ENCODE peak calls at places on chromosomes 11 and 22, in six cellular contexts. C is mesenchymal stem cell, U is IMR-90, F is H9, Y is neuronal stem cell, S is trophoblast cell. D is an unnamed sample.

GRCh38 chr22:38296372-38296771 is 20.9 kb downstream of the CSNK1E start:
- DNase-seq in U (no peak), S (no peak), Y (no peak), F (no peak), C (no peak), D (no peak)

GRCh38 chr11:76135491-76135890 is 70.8 kb downstream of the WNT11 start:
- DNase-seq in C (no peak), S (no peak), F (no peak), Y (no peak), U (no peak), D (no peak)

GRCh38 chr11:79894111-79894510 is 453.3 kb upstream of the TENM4 start:
- DNase-seq in Y (no peak), S (no peak), F (no peak), U (no peak), C (no peak), D (no peak)

GRCh38 chr22:41908409-41909289 is 6.2 kb downstream of the SHISA8 start:
- DNase-seq in S (no peak), U (no peak), F (peak), Y (no peak), C (no peak), D (no peak)

GRCh38 chr22:36465232-36466021 is 16.0 kb downstream of the TXN2 start:
- DNase-seq in U (peak), Y (no peak), S (peak), F (no peak), C (peak), D (no peak)

GRCh38 chr11:78476066-78476465 is 58.4 kb upstream of the GAB2 start:
- DNase-seq in C (no peak), Y (no peak), S (no peak), U (no peak), F (no peak), D (no peak)

GRCh38 chr11:4092031-4092430 is 2.6 kb upstream of the RRM1 start:
- DNase-seq in C (no peak), S (no peak), F (no peak), Y (no peak), U (no peak), D (no peak)

GRCh38 chr22:24965822-24966626 is 13.5 kb downstream of the KIAA1671 start:
- DNase-seq in C (no peak), U (no peak), S (peak), F (no peak), Y (no peak), D (no peak)

GRCh38 chr11:84146826-84147225 is 860.7 kb upstream of the CCDC90B start:
- DNase-seq in S (no peak), C (no peak), F (no peak), U (no peak), Y (no peak), D (no peak)

GRCh38 chr11:64696045-64696444 is 27.0 kb downstream of the NRXN2 start:
- DNase-seq in Y (no peak), S (no peak), F (no peak), C (no peak), U (no peak), D (no peak)

GRCh38 chr22:46421272-46421671 is 85.8 kb downstream of the TRMU start:
- DNase-seq in Y (no peak), U (no peak), F (no peak), S (peak), C (no peak), D (no peak)

DNA sequence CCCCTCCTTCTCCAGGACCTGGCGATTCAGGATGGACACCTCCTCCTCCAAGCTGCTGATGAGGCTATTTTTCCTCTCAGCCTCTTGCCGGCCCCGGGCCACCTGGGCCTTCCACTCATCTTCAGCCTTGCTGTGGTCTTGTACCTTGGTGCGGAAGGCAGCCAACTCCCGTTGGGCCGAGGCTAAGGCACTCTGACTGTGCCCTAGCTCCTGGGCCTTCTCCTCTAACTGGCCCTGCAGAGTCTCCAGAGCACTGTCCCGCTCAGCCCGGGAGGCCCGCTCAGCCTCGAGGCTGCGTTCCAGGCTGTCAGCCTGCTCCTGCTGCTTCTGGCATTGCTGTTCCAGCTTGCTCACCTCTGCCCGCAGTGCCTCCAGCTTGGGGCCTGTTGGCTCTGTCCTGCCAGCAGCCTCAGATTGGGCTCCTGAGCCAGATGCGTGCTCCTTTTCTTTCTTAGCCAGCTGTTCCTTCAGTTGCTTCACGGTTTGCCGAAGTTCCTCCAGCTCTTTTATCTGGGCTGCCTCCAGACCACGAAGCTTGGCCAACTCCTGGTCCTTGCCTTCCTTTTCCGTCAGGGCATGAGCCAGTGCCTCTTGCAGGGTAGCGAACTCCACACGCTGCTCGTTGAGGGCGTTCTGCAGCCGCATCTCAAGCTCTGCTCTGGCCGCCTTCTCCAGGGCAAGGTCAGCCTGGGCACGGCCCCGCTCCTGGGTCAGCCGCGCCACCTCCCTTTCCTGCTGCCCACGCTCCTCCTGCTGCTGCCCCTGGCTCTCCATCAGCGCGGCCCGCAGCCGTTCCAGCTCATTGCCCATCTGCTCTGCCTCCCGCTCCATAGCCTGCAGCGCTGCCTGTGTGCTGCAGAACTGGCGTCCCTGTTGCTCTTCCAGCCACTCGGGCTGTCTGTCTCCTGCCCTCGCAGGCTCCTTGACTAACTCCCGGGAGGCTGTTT is 15.3 kb downstream of the IL18BP start:
- DNase-seq in C (no peak), U (no peak), S (peak), Y (no peak), F (no peak), D (no peak)
- H3K9ac ChIP-seq in C (peak), U (no peak), S (no peak), Y (no peak), F (no peak), D (no peak)

GRCh38 chr22:27504854-27505253 is 296.7 kb downstream of the MN1 start:
- DNase-seq in S (no peak), U (no peak), C (no peak), F (no peak), Y (no peak), D (no peak)

GRCh38 chr22:27507066-27507715 is 294.4 kb downstream of the MN1 start:
- DNase-seq in U (no peak), F (no peak), C (no peak), Y (no peak), S (no peak), D (no peak)

GRCh38 chr22:27502327-27502726 is 299.2 kb downstream of the MN1 start:
- DNase-seq in F (no peak), Y (no peak), C (no peak), U (no peak), S (no peak), D (no peak)

GRCh38 chr22:27501191-27501936 is 300.2 kb downstream of the MN1 start:
- DNase-seq in S (no peak), C (no peak), U (no peak), Y (no peak), F (no peak), D (no peak)

GRCh38 chr22:27504360-27504759 is 297.2 kb downstream of the MN1 start:
- DNase-seq in U (no peak), S (no peak), C (no peak), Y (no peak), F (no peak), D (no peak)
- H3K14ac ChIP-seq in U (no peak), S (no peak), C (no peak), Y (no peak), F (no peak), D (no peak)

GRCh38 chr11:61814242-61814957 is 2.4 kb downstream of the FADS1 start:
- DNase-seq in Y (no peak), C (no peak), S (peak), U (no peak), F (peak), D (no peak)
- H2AK5ac ChIP-seq in Y (peak), C (peak), S (peak), U (peak), F (no peak), D (peak)

GRCh38 chr11:36455658-36456111 is 54.4 kb downstream of the TRAF6 start:
- DNase-seq in Y (peak), U (peak), F (no peak), S (peak), C (peak), D (no peak)

GRCh38 chr11:36453678-36454077 is 56.4 kb downstream of the TRAF6 start:
- DNase-seq in C (peak), Y (no peak), S (no peak), F (no peak), U (peak), D (no peak)

GRCh38 chr11:36452987-36453386 is 57.1 kb downstream of the TRAF6 start:
- DNase-seq in F (no peak), U (no peak), C (no peak), Y (no peak), S (no peak), D (no peak)

GRCh38 chr11:36454991-36455611 is 55.0 kb downstream of the TRAF6 start:
- DNase-seq in C (no peak), S (no peak), U (no peak), F (no peak), Y (peak), D (peak)

DNA sequence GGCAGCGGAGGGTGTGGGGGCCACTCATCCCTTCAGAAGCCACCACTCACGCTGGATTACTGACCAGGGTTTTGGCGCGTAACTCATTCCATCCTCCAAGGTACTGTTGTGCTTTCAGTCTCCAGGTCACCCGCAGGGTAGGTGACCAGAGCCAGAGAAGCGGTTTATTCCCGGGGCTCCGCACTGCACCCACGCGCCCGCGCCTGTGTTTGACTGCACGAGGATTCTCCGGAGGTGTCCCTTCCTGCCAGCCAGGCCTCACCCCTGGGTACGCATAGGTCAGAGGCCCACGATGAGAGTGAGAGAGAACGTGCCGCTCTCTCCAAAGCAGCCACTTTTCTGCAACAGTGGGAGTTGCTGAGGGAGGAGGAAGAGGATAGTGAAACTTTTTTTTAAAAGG is 55.5 kb downstream of the TRAF6 start:
- DNase-seq in U (no peak), Y (no peak), C (no peak), S (no peak), F (no peak), D (peak)
- H3K9ac ChIP-seq in U (no peak), Y (no peak), C (no peak), S (no peak), F (no peak), D (no peak)

GRCh38 chr11:114202011-114202609 is 94.1 kb upstream of the NNMT start:
- DNase-seq in F (no peak), Y (no peak), C (no peak), U (no peak), S (no peak), D (no peak)

GRCh38 chr11:114199051-114199450 is 97.1 kb upstream of the NNMT start:
- DNase-seq in C (no peak), Y (no peak), U (no peak), S (no peak), F (no peak), D (no peak)

GRCh38 chr11:114200351-114200750 is 95.8 kb upstream of the NNMT start:
- DNase-seq in U (no peak), F (no peak), S (no peak), C (no peak), Y (no peak), D (no peak)

GRCh38 chr11:114200785-114201184 is 95.4 kb upstream of the NNMT start:
- DNase-seq in Y (no peak), S (no peak), C (no peak), F (no peak), U (no peak), D (no peak)

GRCh38 chr11:114201219-114201618 is 95.0 kb upstream of the NNMT start:
- DNase-seq in U (no peak), F (no peak), Y (no peak), S (no peak), C (no peak), D (no peak)
- H3K14ac ChIP-seq in U (no peak), F (no peak), Y (no peak), S (no peak), C (no peak), D (no peak)